ENCODE peak calls at places on chromosomes 13 and 19, in five cellular contexts. I is HCT116, G is SK-N-SH, L is PC-3, K is adrenal gland. N is an unnamed sample.

GRCh38 chr19:10270180-10270615 is 722 bp upstream of the ICAM1 start:
- DNase-seq in I (no peak), G (peak; percentile 39), L (no peak), K (peak; percentile 81), N (peak; percentile 74)

GRCh38 chr13:20972731-20973130 is 70.2 kb upstream of the XPO4 start:
- DNase-seq in I (no peak), G (no peak), L (no peak), K (no peak), N (no peak)

GRCh38 chr13:35469781-35470380 is 6.6 kb downstream of the MAB21L1 start:
- DNase-seq in I (no peak), G (no peak), L (no peak), K (no peak), N (no peak)

GRCh38 chr13:24931450-24932217 is 164.3 kb upstream of the PABPC3 start:
- DNase-seq in I (no peak), G (no peak), L (no peak), K (no peak), N (no peak)

GRCh38 chr19:50664204-50664603 is 15.0 kb downstream of the C19orf81 start:
- DNase-seq in I (no peak), G (no peak), L (no peak), K (no peak), N (no peak)

GRCh38 chr19:54209748-54210494 is 9.3 kb downstream of the RPS9 start:
- DNase-seq in I (peak; percentile 40), G (peak; percentile 82), L (peak; percentile 99), K (peak; percentile 98), N (no peak)

GRCh38 chr19:46611791-46612190 is 10.7 kb downstream of the CALM3 start:
- DNase-seq in I (no peak), G (peak; percentile 4), L (no peak), K (no peak), N (no peak)

GRCh38 chr13:54415753-54416366 is 1387.2 kb downstream of the OLFM4 start:
- DNase-seq in I (no peak), G (no peak), L (no peak), K (no peak), N (no peak)

GRCh38 chr13:97567510-97568243 is 133.7 kb downstream of the RAP2A start:
- DNase-seq in I (peak; percentile 40), G (no peak), L (peak; percentile 72), K (no peak), N (no peak)

GRCh38 chr13:109707044-109707794 is 79.2 kb downstream of the IRS2 start:
- DNase-seq in I (no peak), G (no peak), L (no peak), K (no peak), N (no peak)

GRCh38 chr19:29677001-29677781 is 11.9 kb downstream of the PLEKHF1 start:
- DNase-seq in I (no peak), G (no peak), L (no peak), K (no peak), N (no peak)

GRCh38 chr13:78826312-78826711 is 167.4 kb upstream of the OBI1 start:
- DNase-seq in I (no peak), G (no peak), L (no peak), K (no peak), N (no peak)

GRCh38 chr19:55098716-55099556 is 18.5 kb downstream of the PPP1R12C start:
- DNase-seq in I (no peak), G (no peak), L (no peak), K (peak; percentile 15), N (no peak)

GRCh38 chr13:75219479-75220237 is 262.3 kb downstream of the TBC1D4 start:
- DNase-seq in I (peak; percentile 31), G (peak; percentile 89), L (peak; percentile 72), K (peak; percentile 69), N (peak; percentile 78)

GRCh38 chr13:75222031-75222430 is 259.9 kb downstream of the TBC1D4 start:
- DNase-seq in I (no peak), G (no peak), L (no peak), K (no peak), N (no peak)

GRCh38 chr13:75220238-75220542 is 261.8 kb downstream of the TBC1D4 start:
- DNase-seq in I (no peak), G (no peak), L (no peak), K (no peak), N (no peak)

GRCh38 chr13:75214846-75215245 is 267.1 kb downstream of the TBC1D4 start:
- DNase-seq in I (no peak), G (no peak), L (no peak), K (no peak), N (no peak)

DNA sequence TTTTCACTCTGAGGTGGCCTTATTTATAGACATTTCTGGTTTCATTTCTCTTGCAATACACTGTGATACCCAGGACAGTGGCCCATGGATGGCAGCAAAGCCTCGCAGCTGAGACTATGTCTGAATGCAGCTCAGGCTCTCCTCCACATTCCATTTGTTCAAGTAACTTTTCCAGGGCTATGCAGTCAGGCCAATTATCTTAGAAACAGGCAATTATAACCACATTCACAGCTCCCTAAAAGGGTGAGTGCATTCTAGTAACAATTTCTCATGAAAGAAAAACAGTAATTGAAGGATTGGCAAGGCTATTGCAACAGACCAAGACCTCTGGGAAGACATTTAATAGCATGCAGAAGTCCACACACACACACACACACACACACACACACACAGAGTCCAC is 264.0 kb downstream of the TBC1D4 start:
- DNase-seq in I (no peak), G (no peak), L (peak; percentile 3), K (no peak), N (no peak)
- TF ChIP-seq CTCF in I (no peak), G (no peak), L (no peak), K (no peak), N (no peak)

GRCh38 chr19:1619703-1620102 is 14.4 kb upstream of the UQCR11 start:
- DNase-seq in I (no peak), G (peak; percentile 36), L (no peak), K (no peak), N (no peak)
- H3K4me1 ChIP-seq in I (no peaks in the 10 kb centered on the region), G (no peaks in the 10 kb centered on the region), L (no peaks in the 10 kb centered on the region), K (no peaks in the 10 kb centered on the region), N (peaks cover 9% of the 10 kb centered on the region)

DNA sequence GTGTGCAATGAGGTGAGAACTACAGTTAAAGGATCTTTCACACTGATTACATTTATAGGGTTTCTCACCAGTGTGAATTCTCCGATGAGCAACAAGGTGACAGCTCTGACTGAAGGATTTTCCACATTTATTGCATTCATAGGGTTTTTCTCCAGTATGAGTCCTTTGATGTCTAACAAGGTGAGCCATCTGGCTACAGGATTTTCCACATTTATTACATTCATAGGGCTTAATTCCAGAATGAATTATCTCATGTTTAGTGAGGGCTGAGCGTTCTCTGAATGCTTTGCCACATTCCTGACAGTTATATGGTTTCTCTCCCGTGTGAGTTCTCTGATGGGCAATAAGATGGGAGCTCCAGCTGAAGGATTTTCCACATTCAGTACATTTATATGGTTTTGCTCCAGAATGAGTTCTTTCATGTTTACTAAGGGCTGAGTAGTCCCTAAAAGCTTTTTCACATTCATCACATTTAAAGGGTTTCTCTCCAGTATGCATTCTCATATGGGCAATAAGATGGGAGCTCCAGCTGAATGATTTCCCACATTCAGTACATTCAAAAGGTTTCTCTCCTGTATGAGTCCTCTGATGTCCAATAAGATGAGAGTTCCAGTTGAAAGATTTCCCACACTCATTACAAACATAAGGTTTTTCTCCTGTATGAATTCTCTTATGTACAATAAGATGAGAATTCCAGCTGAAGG is 4.4 kb upstream of the C19orf18 start:
- DNase-seq in I (no peak), G (no peak), L (peak; percentile 7), K (no peak), N (no peak)
- H3K4me3 ChIP-seq in I (no peak overlapping the region), G (no peak overlapping the region), L (no peak overlapping the region), K (no peak overlapping the region), N (no peak overlapping the region)

GRCh38 chr13:76904507-76904906 is 18.3 kb upstream of the KCTD12 start:
- DNase-seq in I (no peak), G (no peak), L (no peak), K (no peak), N (no peak)

GRCh38 chr13:76903544-76904162 is 17.4 kb upstream of the KCTD12 start:
- DNase-seq in I (peak; percentile 69), G (peak; percentile 73), L (peak; percentile 79), K (peak; percentile 42), N (peak; percentile 46)
- TF ChIP-seq CTCF in I (peak; percentile 96), G (peak; percentile 99), L (peak; percentile 93), K (peak; percentile 98), N (peak; percentile 99)

GRCh38 chr13:38303816-38304215 is 45.8 kb upstream of the UFM1 start:
- DNase-seq in I (no peak), G (no peak), L (no peak), K (no peak), N (no peak)

GRCh38 chr13:38308736-38309135 is 40.9 kb upstream of the UFM1 start:
- DNase-seq in I (no peak), G (no peak), L (peak; percentile 93), K (no peak), N (no peak)

GRCh38 chr13:38309397-38309796 is 40.3 kb upstream of the UFM1 start:
- DNase-seq in I (no peak), G (no peak), L (peak; percentile 56), K (no peak), N (no peak)
- H3K4me1 ChIP-seq in I (no peaks in the 10 kb centered on the region), G (no peaks in the 10 kb centered on the region), L (peaks cover 17% of the 10 kb centered on the region), K (no peaks in the 10 kb centered on the region), N (no peaks in the 10 kb centered on the region)